ENCODE peak calls at places on chromosomes 13 and 19, in eight cellular contexts. S is activated CD4-positive, alpha-beta T cell treated with anti-CD3 and anti-CD28 coated beads, Interleukin-2, amount 50 U/mL, for 1 hour; M is endothelial cell; U is coronary artery; I is naive thymus-derived CD8-positive, alpha-beta T cell; X is frontal cortex; W is non-pigmented ciliary epithelial cell; A is effector CD4-positive, alpha-beta T cell. N is an unnamed sample.

GRCh38 chr13:73072501-73072900 is 13.7 kb downstream of the KLF5 start:
- DNase-seq in S (no peak), A (no peak), W (no peak), M (no peak), X (no peak), I (no peak), U (no peak), N (no peak)

GRCh38 chr13:101305981-101306411 is 110.3 kb downstream of the NALCN start:
- DNase-seq in M (no peak), A (no peak), W (no peak), S (no peak), I (no peak), U (no peak), X (no peak), N (no peak)

GRCh38 chr19:17902701-17903100 is 30.1 kb upstream of the CCDC124 start:
- DNase-seq in X (no peak), M (no peak), I (no peak), A (no peak), S (no peak), U (no peak), W (peak), N (no peak)

GRCh38 chr19:16025108-16026101 is 50.9 kb upstream of the TPM4 start:
- DNase-seq in X (no peak), U (no peak), M (peak), S (no peak), W (peak), I (no peak), A (no peak), N (no peak)

GRCh38 chr13:29702912-29703351 is 107.4 kb upstream of the SLC7A1 start:
- DNase-seq in S (no peak), U (peak), I (no peak), A (no peak), X (no peak), W (peak), M (no peak), N (no peak)

GRCh38 chr19:38375748-38376147 is 1.4 kb downstream of the PSMD8 start:
- DNase-seq in A (no peak), S (no peak), M (no peak), W (no peak), I (no peak), X (no peak), U (no peak), N (no peak)

GRCh38 chr19:17605761-17606745 is 50.6 kb downstream of the COLGALT1 start:
- DNase-seq in A (peak), I (peak), W (peak), S (peak), X (peak), M (peak), U (no peak), N (no peak)

GRCh38 chr13:71661921-71662320 is 205.1 kb downstream of the DACH1 start:
- DNase-seq in U (no peak), M (no peak), A (no peak), S (no peak), I (no peak), X (no peak), W (peak), N (no peak)